ENCODE peak calls at places on chromosomes 16 and 17, in five cellular contexts. X is Right ventricle myocardium superior, U is WTC11, Y is OCI-LY7, A is HuH-7.5. K is an unnamed sample.

GRCh38 chr16:23181506-23181905 is 1.0 kb upstream of the SCNN1G start:
- DNase-seq in X (no peak), U (no peak), Y (no peak), A (no peak), K (no peak)

GRCh38 chr16:88779406-88780099 is 5.5 kb downstream of the PIEZO1 start:
- DNase-seq in X (peak), U (no peak), Y (no peak), A (no peak), K (no peak)

GRCh38 chr17:63361182-63361581 is 84.9 kb downstream of the CYB561 start:
- DNase-seq in X (peak), U (no peak), Y (no peak), A (no peak), K (no peak)

GRCh38 chr16:10668322-10669045 is 26.2 kb downstream of the TEKT5 start:
- DNase-seq in X (peak), U (peak), Y (peak), A (peak), K (peak)

GRCh38 chr17:49715221-49715620 is 7.5 kb upstream of the SLC35B1 start:
- DNase-seq in X (no peak), U (no peak), Y (no peak), A (no peak), K (no peak)

GRCh38 chr16:57041182-57042156 is 50.9 kb upstream of the CPNE2 start:
- DNase-seq in X (no peak), U (no peak), Y (peak), A (no peak), K (no peak)

GRCh38 chr17:16915752-16916556 is 56.0 kb downstream of the TNFRSF13B start:
- DNase-seq in X (peak), U (peak), Y (peak), A (peak), K (peak)

GRCh38 chr16:86953631-86954465 is 363.3 kb downstream of the C16orf95 start:
- DNase-seq in X (no peak), U (peak), Y (no peak), A (no peak), K (no peak)

GRCh38 chr16:69132424-69133252 is at the start of the genes CHTF8 and UTP4:
- DNase-seq in X (peak), U (peak), Y (peak), A (peak), K (peak)

GRCh38 chr17:64780096-64781012 is 118.2 kb upstream of the SMURF2 start:
- DNase-seq in X (peak), U (peak), Y (no peak), A (peak), K (no peak)

GRCh38 chr16:30005341-30006094 is 5.3 kb downstream of the DOC2A start:
- DNase-seq in X (no peak), U (no peak), Y (peak), A (peak), K (peak)

GRCh38 chr17:18141210-18141803 is 32.8 kb downstream of the MYO15A start:
- DNase-seq in X (no peak), U (no peak), Y (peak), A (no peak), K (peak)

GRCh38 chr17:8016632-8017424 is 14.4 kb downstream of the GUCY2D start:
- DNase-seq in X (peak), U (peak), Y (peak), A (peak), K (peak)

GRCh38 chr17:56976941-56977570 is 875 bp upstream of the SCPEP1 start:
- DNase-seq in X (no peak), U (no peak), Y (no peak), A (no peak), K (no peak)

GRCh38 chr17:77329741-77330531 is 189.2 kb downstream of the SEC14L1 start:
- DNase-seq in X (peak), U (peak), Y (no peak), A (no peak), K (no peak)

GRCh38 chr16:3249020-3249419 is 7.4 kb downstream of the MEFV start:
- DNase-seq in X (no peak), U (no peak), Y (no peak), A (no peak), K (no peak)

GRCh38 chr17:51454456-51454978 is 194.2 kb downstream of the UTP18 start:
- DNase-seq in X (no peak), U (no peak), Y (no peak), A (no peak), K (no peak)

GRCh38 chr17:17367931-17368330 is 64.8 kb downstream of the NT5M start:
- DNase-seq in X (peak), U (no peak), Y (no peak), A (no peak), K (no peak)

GRCh38 chr16:57630931-57631845 is 2.8 kb downstream of the ADGRG1 start:
- DNase-seq in X (no peak), U (no peak), Y (no peak), A (no peak), K (no peak)

GRCh38 chr16:75676909-75677308 is at the start of gene CPHXL2:
- DNase-seq in X (no peak), U (no peak), Y (no peak), A (no peak), K (no peak)

GRCh38 chr16:2497116-2497630 is 16.6 kb upstream of the ATP6V0C start:
- DNase-seq in X (peak), U (no peak), Y (no peak), A (no peak), K (peak)

GRCh38 chr17:6626616-6627015 is 13.9 kb downstream of the KIAA0753 start:
- DNase-seq in X (no peak), U (no peak), Y (no peak), A (no peak), K (no peak)

GRCh38 chr17:29158515-29159275 is 21.5 kb downstream of the MYO18A start:
- DNase-seq in X (no peak), U (no peak), Y (no peak), A (no peak), K (peak)

GRCh38 chr17:54408741-54409140 is 491.9 kb upstream of the TOM1L1 start:
- DNase-seq in X (no peak), U (no peak), Y (no peak), A (no peak), K (no peak)

GRCh38 chr17:8868529-8868951 is 1.1 kb upstream of the PIK3R6 start:
- DNase-seq in X (no peak), U (no peak), Y (no peak), A (no peak), K (no peak)

GRCh38 chr16:88934066-88934667 is 42.8 kb downstream of the CBFA2T3 start:
- DNase-seq in X (no peak), U (no peak), Y (no peak), A (no peak), K (no peak)

GRCh38 chr16:57998992-57999365 is 1.5 kb downstream of the ZNF319 start:
- DNase-seq in X (no peak), U (no peak), Y (no peak), A (no peak), K (no peak)

GRCh38 chr16:50842589-50842988 is 100.7 kb downstream of the CYLD start:
- DNase-seq in X (no peak), U (no peak), Y (no peak), A (no peak), K (no peak)

GRCh38 chr16:88378401-88378800 is 4.4 kb upstream of the ZNF469 start:
- DNase-seq in X (no peak), U (no peak), Y (no peak), A (no peak), K (no peak)

GRCh38 chr17:382644-383533 is 30.3 kb upstream of the RPH3AL start:
- DNase-seq in X (no peak), U (peak), Y (no peak), A (no peak), K (peak)

GRCh38 chr16:56611281-56611833 is 3.0 kb downstream of the MT2A start:
- DNase-seq in X (peak), U (no peak), Y (no peak), A (no peak), K (peak)

GRCh38 chr17:1573932-1574696 is 11.5 kb upstream of the PITPNA start:
- DNase-seq in X (peak), U (peak), Y (peak), A (peak), K (peak)

GRCh38 chr17:29238133-29238850 is 8.4 kb upstream of the CRYBA1 start:
- DNase-seq in X (no peak), U (no peak), Y (no peak), A (no peak), K (peak)

GRCh38 chr17:1031711-1032110 is 34.8 kb downstream of the TIMM22 start:
- DNase-seq in X (peak), U (peak), Y (no peak), A (no peak), K (peak)

GRCh38 chr16:81902025-81902424 is 109.2 kb downstream of the SDR42E1 start:
- DNase-seq in X (no peak), U (no peak), Y (no peak), A (no peak), K (no peak)

GRCh38 chr17:30939059-30939689 is 17.4 kb downstream of the ADAP2 start:
- DNase-seq in X (no peak), U (no peak), Y (peak), A (no peak), K (no peak)